ENCODE peak calls at places on chromosomes 16 and 17, in eight cellular contexts. P is esophagus squamous epithelium, F is adrenal gland, J is GM12891, W is right lobe of liver, H is H54, Q is GM12892, G is IMR-90. R is an unnamed sample.

GRCh38 chr17:10295728-10296343 is 77.0 kb downstream of the MYH13 start:
- DNase-seq in W (no peak), H (peak; percentile 49), Q (no peak), P (no peak), F (peak; percentile 58), J (peak; percentile 55), G (peak; percentile 33), R (peak; percentile 56)

GRCh38 chr17:7132511-7133094 is 18.0 kb upstream of the ASGR2 start:
- DNase-seq in W (no peak), P (no peak), H (no peak), Q (peak; percentile 65), J (peak; percentile 58), F (no peak), G (no peak), R (no peak)

GRCh38 chr16:52002021-52002420 is 544.9 kb downstream of the TOX3 start:
- DNase-seq in J (no peak), Q (no peak), G (no peak), W (no peak), P (no peak), H (no peak), F (no peak), R (no peak)

GRCh38 chr17:64418506-64419339 is 28.1 kb upstream of the PECAM1 start:
- DNase-seq in G (peak; percentile 74), P (no peak), W (no peak), Q (no peak), H (peak; percentile 64), F (peak; percentile 17), J (no peak), R (peak; percentile 65)

GRCh38 chr17:49596613-49597244 is 21.1 kb downstream of the NXPH3 start:
- DNase-seq in W (no peak), G (no peak), F (no peak), J (no peak), H (no peak), P (no peak), Q (no peak), R (no peak)

GRCh38 chr17:40433551-40434384 is 9.5 kb upstream of the IGFBP4 start:
- DNase-seq in P (no peak), J (no peak), Q (no peak), W (no peak), H (no peak), F (no peak), G (no peak), R (peak; percentile 59)

GRCh38 chr16:57539072-57539796 is 2.9 kb upstream of the CCDC102A start:
- DNase-seq in H (no peak), G (no peak), P (no peak), J (no peak), Q (no peak), F (no peak), W (no peak), R (no peak)

GRCh38 chr16:86824751-86825310 is 246.5 kb downstream of the FOXL1 start:
- DNase-seq in F (no peak), P (no peak), W (no peak), G (peak; percentile 12), J (no peak), Q (no peak), H (peak; percentile 35), R (no peak)

GRCh38 chr16:78478267-78478821 is 378.9 kb downstream of the WWOX start:
- DNase-seq in F (no peak), G (no peak), P (no peak), W (no peak), Q (no peak), H (no peak), J (no peak), R (peak; percentile 6)

GRCh38 chr16:12763517-12763916 is 40.2 kb downstream of the CPPED1 start:
- DNase-seq in P (no peak), J (no peak), W (no peak), Q (no peak), G (peak; percentile 13), F (peak; percentile 10), H (no peak), R (no peak)

GRCh38 chr16:3553138-3553923 is 23.9 kb downstream of the NLRC3 start:
- DNase-seq in P (no peak), F (no peak), H (no peak), W (no peak), J (no peak), G (peak; percentile 4), Q (no peak), R (no peak)

GRCh38 chr17:42900460-42901331 is at the start of gene G6PC1:
- DNase-seq in W (peak; percentile 78), H (no peak), Q (no peak), G (no peak), P (no peak), F (no peak), J (no peak), R (no peak)

GRCh38 chr17:11871773-11872172 is 125.5 kb downstream of the ZNF18 start:
- DNase-seq in G (no peak), Q (no peak), F (no peak), W (no peak), H (no peak), J (no peak), P (no peak), R (peak; percentile 27)

GRCh38 chr17:38868968-38869646 is 751 bp upstream of the LASP1 start:
- DNase-seq in Q (no peak), F (peak; percentile 90), P (peak; percentile 45), H (no peak), W (peak; percentile 90), G (peak; percentile 88), J (no peak), R (peak; percentile 64)

GRCh38 chr17:38871247-38871991 is 1.6 kb downstream of the LASP1 start:
- DNase-seq in G (peak; percentile 80), J (no peak), H (no peak), Q (no peak), F (peak; percentile 89), W (peak; percentile 86), P (no peak), R (peak; percentile 78)

GRCh38 chr17:38868095-38868967 is 1.5 kb upstream of the LASP1 start:
- DNase-seq in H (no peak), W (peak; percentile 61), Q (no peak), P (no peak), J (no peak), G (peak; percentile 55), F (peak; percentile 53), R (peak; percentile 45)

GRCh38 chr17:38870259-38871165 is 654 bp downstream of the LASP1 start:
- DNase-seq in Q (peak; percentile 68), G (peak; percentile 42), P (no peak), W (peak; percentile 86), F (peak; percentile 66), H (no peak), J (peak; percentile 69), R (peak; percentile 86)

DNA sequence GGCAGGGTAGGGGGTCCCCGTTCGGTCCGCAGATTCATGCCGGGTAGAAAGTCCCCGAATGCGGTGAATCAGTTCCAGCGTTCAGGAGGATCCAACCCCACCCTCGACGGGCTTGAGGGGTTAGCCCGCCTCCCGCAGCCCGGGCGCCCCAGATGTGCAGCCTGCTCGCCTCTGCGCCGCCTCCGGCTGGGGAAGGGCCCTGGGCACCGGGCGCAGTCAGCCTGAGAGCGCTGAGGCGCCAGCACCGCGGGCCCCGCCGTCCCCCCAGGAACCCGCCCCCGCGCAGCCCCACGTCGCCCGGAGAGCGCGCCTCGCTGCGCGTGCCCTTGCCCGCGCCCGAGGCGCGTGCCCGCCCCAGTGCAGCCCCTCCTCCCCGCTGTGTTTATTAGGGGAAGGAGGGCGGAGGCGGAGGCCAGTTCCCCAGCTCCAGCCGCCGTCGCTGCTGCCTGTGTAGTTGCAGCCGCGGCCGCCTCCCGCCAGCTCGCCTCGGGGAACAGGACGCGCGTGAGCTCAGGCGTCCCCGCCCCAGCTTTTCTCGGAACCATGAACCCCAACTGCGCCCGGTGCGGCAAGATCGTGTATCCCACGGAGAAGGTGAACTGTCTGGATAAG is at the start of gene LASP1:
- DNase-seq in W (peak; percentile 94), F (peak; percentile 84), G (peak; percentile 87), P (peak; percentile 69), J (peak; percentile 82), H (no peak), Q (peak; percentile 81), R (peak; percentile 92)
- TF ChIP-seq POLR2A in W (peak; percentile 98), F (peak; percentile 95), G (peak; percentile 98), P (peak; percentile 97), J (peak; percentile 95), H (peak; percentile 98), Q (peak; percentile 98), R (peak; percentile 93)

DNA sequence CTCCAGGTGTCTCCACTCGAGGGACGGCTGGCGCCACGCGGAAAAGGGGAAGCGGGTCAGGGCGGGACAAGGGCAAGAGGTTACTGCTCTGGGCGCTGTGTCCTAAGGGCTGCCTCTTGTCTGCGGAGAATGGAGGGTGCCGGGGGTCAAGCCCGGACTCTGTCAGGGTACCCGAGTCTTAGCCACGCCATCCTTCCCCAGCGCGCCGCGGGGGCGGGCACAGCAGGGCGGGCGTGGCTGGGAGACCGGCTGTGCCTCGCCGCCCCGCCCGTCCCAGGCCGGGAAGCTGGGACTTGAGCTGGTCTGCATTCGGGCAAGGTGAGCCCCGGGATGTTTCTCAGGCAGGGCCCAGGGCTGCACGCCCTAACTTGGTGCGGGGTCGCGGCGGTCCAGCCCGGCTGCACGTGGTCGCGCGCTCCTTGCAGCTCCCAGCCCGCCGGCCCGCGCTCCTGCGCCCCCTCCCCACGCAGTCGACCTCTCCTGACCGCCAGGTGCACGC is 6.2 kb upstream of the ACTG1 start:
- DNase-seq in G (no peak), P (no peak), J (no peak), H (no peak), F (peak; percentile 38), W (peak; percentile 69), Q (no peak), R (peak; percentile 64)
- TF ChIP-seq POLR2A in G (no peak), P (peak; percentile 16), J (no peak), H (no peak), F (no peak), W (no peak), Q (peak; percentile 11), R (no peak)

DNA sequence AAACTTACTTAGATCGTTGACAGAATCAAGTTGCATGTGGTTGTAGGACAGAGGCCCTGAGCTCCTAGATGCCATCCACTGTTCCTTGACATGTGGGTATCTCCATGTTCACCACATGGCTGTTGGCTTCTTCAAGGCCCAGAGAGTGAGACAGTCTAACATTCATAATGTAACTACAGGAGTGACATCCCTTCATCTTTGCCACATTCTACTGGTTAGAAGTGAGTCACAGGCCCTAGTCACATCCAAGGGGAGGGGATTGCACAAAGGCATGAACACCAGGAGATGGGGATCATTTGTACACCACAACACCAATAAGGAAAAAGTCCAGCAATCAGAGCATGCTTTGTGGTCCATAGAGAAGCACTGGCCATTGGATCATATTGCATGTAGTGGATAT is 56.6 kb downstream of the WSCD1 start:
- DNase-seq in G (no peak), P (no peak), W (no peak), H (no peak), J (no peak), Q (no peak), F (no peak), R (no peak)
- TF ChIP-seq POLR2A in G (no peak), P (no peak), W (no peak), H (no peak), J (no peak), Q (no peak), F (no peak), R (no peak)

DNA sequence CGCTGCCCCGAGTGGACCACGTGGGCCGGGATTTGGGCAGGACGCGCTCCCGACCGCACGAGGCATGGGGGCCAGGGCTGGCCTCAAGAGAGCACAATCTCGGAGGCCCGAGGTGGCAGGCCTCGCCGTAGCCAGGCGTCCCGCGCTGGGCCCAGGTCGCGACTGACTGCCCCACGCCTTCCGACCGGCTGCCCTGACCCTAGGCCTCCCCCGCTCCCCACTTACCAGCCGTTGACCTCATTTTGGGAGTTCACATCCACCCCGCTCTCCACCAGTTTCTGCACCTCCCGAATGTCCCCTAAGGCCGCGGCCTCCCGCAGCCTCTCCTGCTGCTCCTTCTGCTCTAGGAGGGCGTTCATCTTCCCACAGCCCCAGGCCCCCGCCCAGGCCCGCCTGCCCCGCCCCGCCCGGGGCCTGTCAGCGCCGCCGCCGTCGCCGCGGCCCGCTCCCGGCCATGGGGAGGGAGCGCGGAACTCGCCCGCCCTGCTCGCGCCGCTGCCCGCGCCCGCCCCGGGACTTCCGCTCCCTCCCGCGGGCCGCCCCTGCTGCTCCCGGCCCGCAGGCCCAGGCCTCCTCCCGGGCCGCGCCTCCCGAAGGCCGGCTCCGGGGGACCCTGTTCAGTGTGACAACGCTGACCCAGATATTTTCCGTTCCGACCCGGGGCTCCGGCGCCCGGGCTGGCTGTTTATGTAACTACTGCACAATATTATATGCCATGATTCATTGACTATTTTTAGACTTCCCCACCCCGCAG is at the start of gene ANKRD40:
- DNase-seq in Q (peak; percentile 77), H (peak; percentile 86), J (peak; percentile 69), W (peak; percentile 87), P (peak; percentile 63), F (peak; percentile 95), G (peak; percentile 91), R (peak; percentile 87)
- TF ChIP-seq POLR2A in Q (peak; percentile 80), H (peak; percentile 72), J (peak; percentile 36), W (peak; percentile 80), P (peak; percentile 76), F (peak; percentile 71), G (peak; percentile 81), R (peak; percentile 69)